ENCODE peak calls at places on chromosomes 4 and X, in eight cellular contexts. Q is mesothelial cell of epicardium, Y is tibial nerve, B is kidney, E is A549, S is type B pancreatic cell, C is choroid plexus epithelial cell, K is heart left ventricle. G is an unnamed sample.

GRCh38 chr4:109303141-109303499 is 662 bp upstream of the COL25A1 start:
- DNase-seq in Q (no peak), K (peak), E (no peak), B (no peak), Y (no peak), S (no peak), C (peak), G (no peak)

GRCh38 chr4:138092060-138092459 is 150.1 kb downstream of the SLC7A11 start:
- DNase-seq in Q (no peak), K (no peak), Y (no peak), S (no peak), C (no peak), B (no peak), E (no peak), G (no peak)

GRCh38 chrX:116749943-116750342 is 287.2 kb upstream of the CT83 start:
- DNase-seq in Q (no peak), C (no peak), B (no peak), K (no peak), Y (no peak), E (no peak), S (no peak), G (no peak)

GRCh38 chrX:15493118-15494082 is at the start of gene PIR:
- DNase-seq in Q (peak), S (peak), B (peak), E (peak), Y (peak), K (peak), C (peak), G (peak)

GRCh38 chr4:36310793-36311192 is 29.4 kb downstream of the DTHD1 start:
- DNase-seq in E (no peak), K (peak), S (no peak), B (no peak), Y (no peak), C (no peak), Q (no peak), G (no peak)

GRCh38 chrX:17206584-17206983 is 168.4 kb upstream of the NHS start:
- DNase-seq in Q (no peak), K (no peak), B (no peak), Y (no peak), C (no peak), E (no peak), S (no peak), G (no peak)

GRCh38 chr4:5785806-5786680 is 75.0 kb downstream of the EVC start:
- DNase-seq in E (no peak), B (peak), Q (no peak), S (peak), C (peak), K (no peak), Y (no peak), G (peak)

GRCh38 chr4:172650758-172651495 is 517.7 kb upstream of the GALNT7 start:
- DNase-seq in E (no peak), Q (no peak), B (no peak), Y (no peak), C (peak), S (no peak), K (no peak), G (no peak)

GRCh38 chr4:58553679-58554078 is 1443.5 kb upstream of the IGFBP7 start:
- DNase-seq in Q (no peak), C (no peak), Y (no peak), S (no peak), B (no peak), K (no peak), E (no peak), G (no peak)

GRCh38 chr4:168784786-168785461 is 225.1 kb downstream of the CBR4 start:
- DNase-seq in Q (no peak), Y (no peak), B (no peak), S (no peak), C (no peak), K (no peak), E (no peak), G (no peak)

GRCh38 chrX:56745019-56745418 is 16.0 kb downstream of the NBDY start:
- DNase-seq in Y (no peak), S (no peak), Q (no peak), K (no peak), B (no peak), E (no peak), C (peak), G (no peak)

GRCh38 chr4:88531549-88531948 is 8.0 kb upstream of the PYURF start:
- DNase-seq in S (no peak), K (no peak), C (no peak), Q (no peak), Y (no peak), E (no peak), B (no peak), G (no peak)

GRCh38 chrX:41457618-41458192 is 10.6 kb downstream of the NYX start:
- DNase-seq in C (no peak), Q (no peak), K (no peak), E (no peak), B (peak), S (no peak), Y (no peak), G (no peak)

GRCh38 chr4:148964456-148964855 is 522.2 kb upstream of the NR3C2 start:
- DNase-seq in C (no peak), E (no peak), S (no peak), K (no peak), B (no peak), Y (no peak), Q (no peak), G (no peak)

GRCh38 chrX:137568741-137569469 is 3.0 kb downstream of the ZIC3 start:
- DNase-seq in S (no peak), E (no peak), Y (no peak), B (no peak), Q (no peak), C (no peak), K (no peak), G (no peak)

GRCh38 chrX:75067931-75068330 is 88.2 kb downstream of the ABCB7 start:
- DNase-seq in B (no peak), Y (no peak), S (no peak), Q (no peak), E (no peak), K (no peak), C (peak), G (no peak)

GRCh38 chr4:141853091-141853734 is 216.8 kb downstream of the IL15 start:
- DNase-seq in S (no peak), E (no peak), Y (no peak), C (no peak), K (no peak), B (no peak), Q (no peak), G (no peak)

GRCh38 chr4:40840255-40840984 is 90.7 kb downstream of the NSUN7 start:
- DNase-seq in S (no peak), K (no peak), Q (no peak), C (no peak), B (no peak), E (no peak), Y (no peak), G (no peak)

GRCh38 chr4:10114147-10114546 is 2.5 kb downstream of the WDR1 start:
- DNase-seq in Y (no peak), C (no peak), B (no peak), S (no peak), Q (no peak), E (no peak), K (no peak), G (no peak)

GRCh38 chr4:10114607-10115006 is 2.0 kb downstream of the WDR1 start:
- DNase-seq in S (no peak), B (no peak), C (no peak), Y (no peak), K (no peak), Q (no peak), E (no peak), G (no peak)

GRCh38 chr4:10115657-10116624 is 658 bp downstream of the WDR1 start:
- DNase-seq in K (no peak), Q (no peak), Y (no peak), B (peak), E (peak), S (no peak), C (peak), G (no peak)

GRCh38 chr4:10116625-10117423 is at the start of gene WDR1:
- DNase-seq in C (peak), Q (peak), S (peak), E (peak), Y (peak), K (peak), B (peak), G (peak)

GRCh38 chr4:10115271-10115656 is 1.3 kb downstream of the WDR1 start:
- DNase-seq in Y (no peak), Q (no peak), B (no peak), S (no peak), K (no peak), C (peak), E (no peak), G (no peak)
- TF ChIP-seq CTCF in Y (no peak), Q (no peak), B (no peak), S (no peak), K (no peak), C (no peak), E (no peak), G (no peak)

GRCh38 chr4:165512464-165512863 is 133.7 kb downstream of the CPE start:
- DNase-seq in C (no peak), S (no peak), Q (no peak), Y (no peak), B (no peak), K (no peak), E (no peak), G (no peak)
- TF ChIP-seq CTCF in C (no peak), S (no peak), Q (no peak), Y (no peak), B (no peak), K (no peak), E (no peak), G (no peak)

DNA sequence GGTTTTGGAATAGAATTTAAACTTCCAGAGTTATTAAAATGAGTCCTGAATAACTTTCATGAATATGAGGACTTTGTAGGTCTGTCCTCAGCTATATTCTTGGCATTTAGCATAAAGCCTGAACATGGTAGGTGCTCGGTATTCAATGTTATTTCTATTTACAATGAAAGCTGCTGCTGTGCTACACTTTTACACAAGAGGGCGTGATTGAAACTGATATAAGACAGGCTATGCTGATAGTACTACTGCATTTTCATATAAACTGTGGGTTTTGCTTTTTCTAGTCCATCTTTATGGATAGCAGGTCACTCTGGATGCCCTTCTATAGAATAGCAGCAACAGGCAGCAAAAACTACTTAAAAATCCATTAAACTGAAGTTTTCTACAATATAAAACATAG is 12.3 kb upstream of the GNPDA2 start:
- DNase-seq in Y (no peak), K (no peak), S (no peak), E (no peak), C (peak), B (no peak), Q (no peak), G (no peak)
- TF ChIP-seq CTCF in Y (peak), K (no peak), S (peak), E (no peak), C (peak), B (peak), Q (no peak), G (peak)

GRCh38 chrX:2500091-2500680 is 590 bp downstream of the DHRSX start:
- DNase-seq in E (peak), C (peak), Y (no peak), B (peak), K (peak), Q (no peak), S (no peak), G (no peak)

GRCh38 chrX:2500681-2501151 is at the start of the genes DHRSX and ZBED1:
- DNase-seq in C (no peak), Q (peak), E (peak), S (no peak), K (peak), Y (no peak), B (peak), G (no peak)

GRCh38 chrX:2502668-2503519 is 2.1 kb upstream of the DHRSX start:
- DNase-seq in E (peak), K (no peak), C (peak), Y (no peak), S (no peak), B (no peak), Q (no peak), G (no peak)

GRCh38 chrX:2502120-2502667 is 1.4 kb upstream of the DHRSX start:
- DNase-seq in Q (no peak), C (no peak), B (no peak), K (no peak), E (no peak), S (no peak), Y (no peak), G (no peak)

GRCh38 chrX:2501246-2502102 is 698 bp upstream of the DHRSX start:
- DNase-seq in Q (no peak), K (no peak), C (no peak), B (peak), E (no peak), Y (no peak), S (no peak), G (no peak)
- TF ChIP-seq CTCF in Q (no peak), K (no peak), C (no peak), B (no peak), E (no peak), Y (no peak), S (no peak), G (no peak)

DNA sequence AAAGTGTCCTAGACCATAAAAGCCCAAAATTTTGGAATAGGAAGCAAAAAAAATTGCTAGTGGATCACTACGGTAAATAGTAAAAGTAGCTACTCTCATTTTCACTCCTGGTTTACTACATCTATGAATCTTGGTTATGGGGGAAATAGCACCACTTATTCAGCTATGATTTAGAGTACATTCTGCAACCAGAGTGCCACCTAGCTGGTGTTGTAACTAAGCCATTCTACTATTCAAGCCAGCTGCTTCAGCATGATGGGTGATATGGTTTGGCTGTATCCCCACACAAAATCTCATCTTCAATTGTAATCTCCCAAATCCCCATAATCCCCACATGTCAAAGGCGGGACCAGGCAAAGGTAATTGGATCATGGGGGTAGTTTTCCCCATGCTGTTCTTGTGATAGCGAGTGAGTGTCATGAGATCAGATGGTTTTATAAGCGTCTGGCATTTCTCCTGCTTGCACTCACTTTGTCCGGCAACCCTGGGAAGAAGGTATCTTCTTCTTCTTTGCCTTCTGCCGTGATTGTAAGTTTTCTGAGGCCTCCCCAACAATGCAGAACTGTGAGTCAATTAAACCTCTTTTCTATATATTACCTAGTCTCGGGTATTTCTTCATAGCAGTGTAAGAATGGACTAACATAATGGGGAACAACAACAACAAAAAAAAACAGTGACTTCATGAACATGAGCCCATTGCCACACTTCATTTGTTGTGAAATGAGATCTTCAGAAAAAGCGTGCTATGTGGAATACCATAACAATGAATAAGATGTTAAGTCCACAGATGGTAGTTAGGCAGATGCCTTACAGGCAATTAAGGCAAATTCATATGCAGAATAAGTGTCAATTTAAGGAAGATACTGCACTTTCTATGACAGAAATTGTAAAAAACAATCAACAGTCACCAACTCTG is 280.1 kb downstream of the PABPC4L start:
- DNase-seq in K (no peak), E (no peak), C (peak), Q (no peak), S (no peak), Y (no peak), B (no peak), G (no peak)
- TF ChIP-seq CTCF in K (no peak), E (no peak), C (peak), Q (no peak), S (no peak), Y (no peak), B (no peak), G (peak)